ENCODE peak calls at places on chromosome 9, in five cellular contexts. W, Y, F, M and U are unnamed samples.

GRCh38 chr9:35774907-35775635 is 16.3 kb upstream of the NPR2 start:
- DNase-seq in W (peak; percentile 51), Y (no peak), F (no peak), M (no peak), U (no peak)

GRCh38 chr9:137515338-137515724 is 34.9 kb downstream of the PNPLA7 start:
- DNase-seq in W (no peak), Y (no peak), F (no peak), M (no peak), U (no peak)

GRCh38 chr9:84301851-84302250 is 38.7 kb downstream of the SLC28A3 start:
- DNase-seq in W (no peak), Y (peak; percentile 51), F (no peak), M (peak; percentile 51), U (no peak)

GRCh38 chr9:94903961-94904421 is 177.5 kb downstream of the AOPEP start:
- DNase-seq in W (no peak), Y (peak; percentile 91), F (no peak), M (no peak), U (no peak)

GRCh38 chr9:36855443-36856315 is 178.4 kb downstream of the PAX5 start:
- DNase-seq in W (peak; percentile 42), Y (peak; percentile 17), F (peak; percentile 61), M (peak; percentile 57), U (peak; percentile 72)

GRCh38 chr9:135189497-135189896 is 102.0 kb downstream of the OLFM1 start:
- DNase-seq in W (no peak), Y (no peak), F (no peak), M (no peak), U (no peak)

GRCh38 chr9:89038354-89039091 is 47.3 kb downstream of the S1PR3 start:
- DNase-seq in W (no peak), Y (peak; percentile 97), F (no peak), M (peak; percentile 12), U (no peak)

GRCh38 chr9:128027166-128027539 is 40.0 kb downstream of the NAIF1 start:
- DNase-seq in W (no peak), Y (peak; percentile 22), F (no peak), M (no peak), U (no peak)

GRCh38 chr9:115413304-115413703 is 295.3 kb upstream of the TNC start:
- DNase-seq in W (no peak), Y (no peak), F (no peak), M (no peak), U (no peak)

GRCh38 chr9:115414561-115414960 is 296.6 kb upstream of the TNC start:
- DNase-seq in W (no peak), Y (no peak), F (no peak), M (no peak), U (no peak)

GRCh38 chr9:115411516-115411915 is 293.6 kb upstream of the TNC start:
- DNase-seq in W (no peak), Y (peak; percentile 42), F (no peak), M (no peak), U (no peak)

GRCh38 chr9:115413766-115414382 is 295.9 kb upstream of the TNC start:
- DNase-seq in W (no peak), Y (peak; percentile 7), F (no peak), M (no peak), U (no peak)

GRCh38 chr9:115411993-115412452 is 294.1 kb upstream of the TNC start:
- DNase-seq in W (no peak), Y (peak; percentile 87), F (no peak), M (no peak), U (no peak)
- TF ChIP-seq EZH2phosphoT487 in W (no peak), Y (no peak), F (no peak), M (no peak), U (no peak)

DNA sequence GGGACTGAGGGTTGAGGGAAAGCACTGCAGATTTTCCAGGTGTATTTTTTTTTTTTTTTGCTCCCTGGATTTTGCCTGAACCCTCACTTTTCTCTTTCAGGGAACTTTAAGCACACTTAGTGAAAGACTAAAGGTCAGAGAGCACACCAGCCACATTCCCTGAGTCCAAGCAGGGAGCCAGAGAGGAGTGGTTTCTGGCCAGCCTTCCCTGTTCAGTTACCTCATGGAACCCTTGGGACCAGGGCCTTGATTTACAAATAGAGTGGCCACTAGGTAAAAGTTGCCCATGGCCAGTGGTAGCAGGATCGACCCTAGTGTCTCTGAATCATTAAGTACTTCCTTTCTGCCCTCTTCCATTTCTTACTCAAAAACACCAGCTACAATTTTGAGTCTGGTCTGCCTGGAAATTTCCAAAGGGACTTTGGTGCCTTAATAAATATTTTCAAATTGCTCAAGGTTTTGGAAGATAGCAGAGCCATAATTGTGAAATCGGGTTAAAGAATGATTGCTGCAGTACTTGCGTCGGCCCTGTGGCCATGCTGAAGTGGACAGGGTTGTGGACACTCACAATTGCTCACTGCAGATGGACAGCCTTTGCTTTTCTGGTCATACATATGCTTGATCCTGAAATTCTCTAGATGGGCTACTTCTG is 14.5 kb downstream of the PALM2AKAP2 start:
- DNase-seq in W (peak; percentile 20), Y (peak; percentile 60), F (no peak), M (no peak), U (no peak)
- H3K9ac ChIP-seq in W (no peak overlapping the region), Y (no peak overlapping the region), F (no peak overlapping the region), M (no peak overlapping the region), U (no peak overlapping the region)

DNA sequence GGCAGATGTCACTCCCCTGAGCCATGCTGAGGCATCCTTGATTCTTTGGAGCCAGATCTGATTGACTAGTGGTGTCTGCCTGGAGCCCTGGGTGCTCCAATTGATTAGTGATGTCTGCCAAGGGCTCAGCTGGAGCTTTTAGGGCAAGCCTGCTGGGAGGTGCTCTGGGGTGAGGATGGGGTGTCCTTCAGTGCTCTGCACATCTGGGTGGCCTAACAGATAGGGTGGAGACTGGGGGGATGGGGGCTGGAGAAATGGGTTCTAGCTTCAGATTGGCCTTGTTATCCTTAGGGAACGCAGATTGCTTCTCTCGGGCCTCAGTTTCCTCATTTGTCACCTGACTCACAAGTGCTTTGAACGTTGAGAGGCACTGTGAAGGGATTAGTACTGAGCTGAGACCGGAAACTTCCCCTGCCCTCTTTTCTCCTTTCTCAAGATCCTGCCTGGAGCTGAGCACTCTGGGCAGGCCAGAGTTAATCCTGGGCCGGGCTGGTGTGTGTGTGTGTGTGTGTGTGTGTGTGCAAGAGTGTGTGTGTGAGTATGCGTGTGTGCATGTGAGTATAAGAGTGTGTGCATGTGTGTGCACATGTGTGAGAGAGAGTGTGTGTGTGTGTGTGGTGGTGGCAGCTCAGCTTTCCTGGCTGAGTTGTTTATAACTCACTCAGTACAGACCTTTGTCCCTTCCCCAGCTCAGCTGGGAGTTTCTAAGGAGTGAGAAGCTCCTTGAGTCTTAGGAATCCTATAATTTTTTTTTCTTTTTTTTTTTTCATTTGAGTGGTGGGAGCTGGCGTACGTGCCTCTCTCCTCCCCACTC is 5.6 kb upstream of the IER5L start:
- DNase-seq in W (peak; percentile 59), Y (peak; percentile 39), F (no peak), M (no peak), U (no peak)
- TF ChIP-seq EZH2 in W (no peak), Y (no peak), F (no peak), M (no peak), U (no peak)

GRCh38 chr9:26727471-26727870 is 165.1 kb downstream of the CAAP1 start:
- DNase-seq in W (no peak), Y (no peak), F (no peak), M (no peak), U (peak; percentile 41)

GRCh38 chr9:26722755-26723154 is 169.8 kb downstream of the CAAP1 start:
- DNase-seq in W (no peak), Y (no peak), F (no peak), M (no peak), U (no peak)

GRCh38 chr9:26723486-26723885 is 169.1 kb downstream of the CAAP1 start:
- DNase-seq in W (peak; percentile 83), Y (peak; percentile 44), F (peak; percentile 55), M (peak; percentile 57), U (no peak)

DNA sequence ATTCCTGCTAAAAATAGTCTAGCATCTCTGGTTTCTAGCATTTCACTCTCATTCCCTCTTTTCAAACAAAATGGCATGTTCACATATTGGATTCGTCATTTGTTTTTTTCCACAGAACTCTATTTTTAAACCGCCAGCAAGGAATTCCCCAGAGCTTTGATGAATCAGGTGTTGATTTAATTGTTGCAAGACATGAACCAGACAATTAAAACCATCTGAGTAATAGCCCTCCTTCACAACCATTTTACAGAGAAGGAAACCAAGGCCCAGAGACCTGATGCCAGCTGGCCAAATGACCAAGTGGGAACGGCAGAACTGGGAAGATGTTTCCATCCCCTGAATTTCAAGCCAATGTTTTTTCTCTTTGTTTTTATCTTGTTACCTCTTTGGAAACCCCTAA is 167.0 kb downstream of the CAAP1 start:
- DNase-seq in W (no peak), Y (peak; percentile 34), F (no peak), M (no peak), U (no peak)
- TF ChIP-seq EZH2phosphoT487 in W (no peak), Y (no peak), F (no peak), M (no peak), U (no peak)